ENCODE peak calls at places on chromosomes 6 and 20, in eight cellular contexts. N, G, P, L, K, Y, V and H are unnamed samples.

GRCh38 chr6:50840814-50841192 is 22.1 kb downstream of the TFAP2B start:
- DNase-seq in Y (no peak), G (no peak), K (no peak), N (no peak), L (no peak), P (no peak), V (no peak), H (no peak)

GRCh38 chr6:20024979-20025378 is 187.3 kb downstream of the MBOAT1 start:
- DNase-seq in K (no peak), V (no peak), N (no peak), P (no peak), L (no peak), G (no peak), Y (no peak), H (no peak)

GRCh38 chr6:112941613-112942012 is 594.5 kb downstream of the RFPL4B start:
- DNase-seq in Y (no peak), G (no peak), P (no peak), L (no peak), V (no peak), K (no peak), N (no peak), H (no peak)

GRCh38 chr6:129700666-129701065 is 9.3 kb downstream of the ARHGAP18 start:
- DNase-seq in L (no peak), K (no peak), N (no peak), P (no peak), G (no peak), V (no peak), Y (no peak), H (no peak)

GRCh38 chr6:169571123-169571962 is 130.5 kb downstream of the WDR27 start:
- DNase-seq in V (no peak), L (peak; percentile 31), N (peak; percentile 19), G (no peak), Y (peak; percentile 18), K (peak; percentile 5), P (no peak), H (peak; percentile 66)

GRCh38 chr6:117613920-117614535 is 11.7 kb upstream of the GOPC start:
- DNase-seq in V (no peak), L (no peak), N (no peak), Y (peak; percentile 33), P (no peak), K (peak; percentile 20), G (no peak), H (no peak)

GRCh38 chr20:52190437-52191131 is 995 bp downstream of the ZFP64 start:
- DNase-seq in V (no peak), N (no peak), L (peak; percentile 28), K (peak; percentile 52), P (peak; percentile 68), Y (peak; percentile 64), G (no peak), H (peak; percentile 54)

GRCh38 chr20:40265872-40266533 is 423.0 kb downstream of the MAFB start:
- DNase-seq in G (no peak), N (peak; percentile 35), P (peak; percentile 35), Y (peak; percentile 57), K (peak; percentile 4), L (peak; percentile 71), V (no peak), H (peak; percentile 40)

GRCh38 chr6:14077193-14077853 is 40.2 kb upstream of the CD83 start:
- DNase-seq in V (no peak), L (no peak), N (no peak), G (no peak), P (no peak), K (no peak), Y (peak; percentile 43), H (peak; percentile 74)

GRCh38 chr6:137493218-137494038 is 766 bp downstream of the OLIG3 start:
- DNase-seq in P (no peak), V (no peak), Y (no peak), L (no peak), K (no peak), G (no peak), N (no peak), H (no peak)

GRCh38 chr6:150978631-150979030 is 113.1 kb downstream of the MTHFD1L start:
- DNase-seq in K (no peak), L (no peak), P (no peak), G (no peak), V (no peak), Y (no peak), N (no peak), H (no peak)

GRCh38 chr20:20019123-20019522 is 2.0 kb downstream of the NAA20 start:
- DNase-seq in N (no peak), V (no peak), G (no peak), P (no peak), K (peak; percentile 87), Y (peak; percentile 90), L (no peak), H (peak; percentile 84)
- H3K4me3 ChIP-seq in N (no peak overlapping the region), V (no peak overlapping the region), G (no peak overlapping the region), P (no peak overlapping the region), K (peak overlapping the region; percentile 99), Y (no peak overlapping the region), L (no peak overlapping the region), H (no peak overlapping the region)

DNA sequence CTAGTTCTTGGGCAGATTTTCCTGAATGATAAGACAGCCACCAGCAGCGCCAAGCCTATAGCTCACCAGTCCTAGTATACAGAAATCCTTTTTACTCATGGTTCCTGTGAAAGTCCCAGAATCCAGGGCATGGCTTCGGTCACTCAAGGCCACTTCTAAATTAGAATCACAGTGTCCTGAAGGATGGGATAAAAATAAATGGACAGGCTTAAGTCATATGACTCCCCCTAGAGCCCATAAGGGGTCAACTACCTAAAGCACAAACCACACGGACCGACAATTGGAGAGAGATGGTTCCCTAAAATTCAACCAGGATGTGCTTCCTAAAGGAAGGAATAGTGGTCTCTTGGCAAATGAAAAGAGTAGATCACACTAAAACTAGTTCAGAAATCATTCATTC is 404.1 kb upstream of the PLCB4 start:
- DNase-seq in G (no peak), Y (no peak), N (no peak), L (no peak), P (no peak), V (no peak), K (no peak), H (no peak)
- TF ChIP-seq CTCF in G (no peak), Y (no peak), N (no peak), L (no peak), P (peak; percentile 21), V (no peak), K (peak; percentile 22), H (no peak)

DNA sequence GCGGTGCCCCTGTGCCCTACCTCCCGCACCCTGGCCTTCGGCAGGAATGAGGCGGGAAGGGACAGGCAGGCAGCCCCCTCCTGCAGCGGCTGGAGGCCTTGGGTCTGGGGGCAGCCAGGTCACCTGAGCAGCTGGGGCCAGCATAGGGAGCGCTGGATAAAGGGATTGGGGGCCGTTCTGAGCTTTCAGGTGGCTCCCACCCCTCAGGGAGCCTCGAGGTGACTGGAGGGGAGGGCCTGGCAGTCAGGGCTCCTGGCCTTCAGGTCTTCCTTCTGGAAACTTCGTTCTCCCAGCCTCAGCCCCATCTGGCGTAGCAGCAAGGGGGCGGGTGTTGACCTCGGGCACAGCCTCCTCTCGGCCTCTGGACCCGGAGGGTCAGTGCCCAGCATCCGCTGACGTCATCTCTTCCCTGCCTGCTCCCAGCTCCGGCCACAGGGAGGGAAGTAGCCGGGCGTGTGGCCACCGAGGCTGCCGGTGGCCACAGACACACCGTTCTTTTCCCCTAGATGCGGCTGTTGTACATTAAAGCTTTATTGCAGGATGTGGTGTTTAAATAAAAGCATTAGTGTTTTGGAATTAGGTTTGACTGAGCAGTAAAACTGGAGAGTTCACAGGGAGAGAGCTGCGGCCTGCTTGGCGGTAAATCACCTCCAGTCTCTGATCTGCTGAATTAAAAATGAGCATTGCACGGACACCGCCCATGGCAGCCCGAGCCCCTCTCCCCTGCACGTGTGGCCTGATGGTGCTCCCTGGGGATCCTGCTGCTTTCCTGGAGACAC is 80.0 kb upstream of the GATA5 start:
- DNase-seq in V (no peak), K (no peak), P (peak; percentile 61), N (no peak), G (no peak), L (no peak), Y (no peak), H (no peak)
- H3K4me3 ChIP-seq in V (no peak overlapping the region), K (no peak overlapping the region), P (no peak overlapping the region), N (no peak overlapping the region), G (no peak overlapping the region), L (no peak overlapping the region), Y (no peak overlapping the region), H (no peak overlapping the region)

DNA sequence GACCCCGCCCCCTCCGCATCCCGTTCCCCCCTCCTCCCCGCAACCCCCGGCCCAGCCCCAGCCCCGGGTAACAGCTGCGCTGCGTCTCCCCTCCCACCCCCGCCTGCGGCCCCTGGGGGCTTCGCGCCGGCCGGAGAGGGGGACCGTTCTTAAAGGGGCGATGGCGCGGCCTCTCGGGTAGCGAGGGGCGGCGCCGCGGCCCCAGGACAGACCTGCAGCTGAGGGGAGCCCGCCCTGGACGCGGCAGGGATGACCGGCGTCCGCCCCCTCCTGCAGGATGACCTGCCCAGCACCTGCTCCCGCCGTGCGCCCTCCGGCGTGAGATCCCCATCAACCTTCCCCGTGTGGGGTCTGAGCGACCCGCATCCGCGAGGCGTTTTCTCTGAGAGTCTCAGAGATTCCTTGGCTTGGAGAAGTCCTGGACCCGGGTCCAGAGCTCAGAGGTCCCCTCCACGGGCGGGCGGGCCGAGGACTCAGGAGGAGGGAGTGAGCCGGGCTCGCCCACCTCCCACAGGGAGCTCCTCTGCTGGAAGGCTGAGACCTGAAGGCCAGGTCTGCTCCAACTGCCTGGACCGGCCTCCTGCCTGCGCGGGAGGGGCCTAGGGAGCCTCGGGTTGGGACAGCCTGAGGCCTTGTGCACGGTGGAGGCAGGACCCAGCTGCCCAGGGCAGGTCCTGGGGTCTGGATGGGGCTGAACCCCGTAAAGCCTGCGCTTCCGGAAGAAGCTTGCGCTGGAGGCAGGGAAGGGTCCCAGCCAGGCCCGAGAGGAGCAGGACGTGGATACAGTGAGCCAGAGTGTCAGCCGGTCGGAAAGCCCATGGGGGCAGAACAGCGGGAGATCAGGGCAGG is 497 bp upstream of the NKAIN4 start:
- DNase-seq in G (no peak), L (no peak), Y (no peak), P (no peak), N (no peak), K (no peak), V (no peak), H (no peak)
- TF ChIP-seq CTCF in G (no peak), L (no peak), Y (no peak), P (no peak), N (no peak), K (no peak), V (no peak), H (peak; percentile 25)

GRCh38 chr20:37411408-37412306 is 65.7 kb downstream of the SRC start:
- DNase-seq in K (no peak), P (no peak), G (no peak), N (no peak), Y (no peak), L (peak; percentile 11), V (no peak), H (no peak)
- H3K4me3 ChIP-seq in K (no peak overlapping the region), P (no peak overlapping the region), G (peak overlapping the region; percentile 35), N (no peak overlapping the region), Y (no peak overlapping the region), L (peak overlapping the region; percentile 47), V (peak overlapping the region; percentile 13), H (no peak overlapping the region)